ENCODE peak calls at places on chromosomes 2 and 18, in nine cellular contexts. Z is PC-9, Y is endodermal cell, K is aorta, B is Karpas-422, R is heart right ventricle, U is NT2/D1, F is transverse colon, X is MM.1S. C is an unnamed sample.

GRCh38 chr2:11022064-11022463 is 110.3 kb downstream of the KCNF1 start:
- DNase-seq in K (no peak), X (no peak), Y (peak; percentile 69), U (no peak), R (no peak), Z (no peak), B (peak; percentile 53), F (no peak), C (no peak)

GRCh38 chr2:144084114-144084661 is 435.7 kb downstream of the ZEB2 start:
- DNase-seq in K (no peak), B (no peak), U (no peak), F (no peak), Z (no peak), X (no peak), R (no peak), Y (no peak), C (peak; percentile 69)

GRCh38 chr2:18311413-18311812 is 249.0 kb downstream of the RDH14 start:
- DNase-seq in K (no peak), Y (no peak), X (no peak), B (no peak), Z (no peak), U (no peak), R (peak; percentile 6), F (no peak), C (peak; percentile 46)

GRCh38 chr2:71603311-71603794 is 150.0 kb downstream of the DYSF start:
- DNase-seq in F (peak; percentile 7), K (peak; percentile 78), U (no peak), R (no peak), B (no peak), Y (peak; percentile 41), Z (no peak), X (no peak), C (no peak)

GRCh38 chr2:191171708-191172355 is 21.0 kb upstream of the STAT4 start:
- DNase-seq in R (no peak), F (no peak), X (no peak), Y (no peak), B (no peak), Z (peak; percentile 33), K (no peak), U (no peak), C (peak; percentile 64)

GRCh38 chr2:9983413-9984216 is 32.1 kb downstream of the GRHL1 start:
- DNase-seq in B (no peak), U (no peak), Y (peak; percentile 31), R (no peak), X (no peak), K (no peak), F (no peak), Z (no peak), C (no peak)

GRCh38 chr2:146874260-146874658 is 970.6 kb upstream of the ACVR2A start:
- DNase-seq in F (no peak), K (no peak), R (no peak), X (peak; percentile 65), Y (no peak), U (no peak), B (no peak), Z (peak; percentile 67), C (peak; percentile 82)

GRCh38 chr2:223635080-223635479 is 32.9 kb upstream of the SCG2 start:
- DNase-seq in F (no peak), X (no peak), B (no peak), R (no peak), Z (no peak), Y (no peak), U (no peak), K (no peak), C (no peak)

GRCh38 chr2:12484536-12485115 is 232.1 kb upstream of the TRIB2 start:
- DNase-seq in B (no peak), K (no peak), Z (no peak), X (no peak), U (no peak), R (no peak), F (no peak), Y (no peak), C (no peak)

GRCh38 chr2:120923426-120923825 is 187.8 kb downstream of the GLI2 start:
- DNase-seq in Z (no peak), X (no peak), U (no peak), F (no peak), B (no peak), R (no peak), Y (no peak), K (no peak), C (no peak)

GRCh38 chr2:26292646-26293045 is 47.9 kb downstream of the HADHB start:
- DNase-seq in B (no peak), F (no peak), X (no peak), K (no peak), U (no peak), R (no peak), Z (peak; percentile 37), Y (no peak), C (peak; percentile 31)

GRCh38 chr2:239882335-239882734 is 142.8 kb downstream of the NDUFA10 start:
- DNase-seq in K (no peak), R (peak; percentile 41), F (peak; percentile 66), B (peak; percentile 76), X (peak; percentile 19), Y (peak; percentile 93), U (peak; percentile 56), Z (peak; percentile 60), C (no peak)

GRCh38 chr2:206915136-206915535 is 24.2 kb upstream of the CPO start:
- DNase-seq in X (no peak), R (no peak), B (no peak), U (no peak), Z (no peak), K (no peak), F (no peak), Y (no peak), C (peak; percentile 85)

GRCh38 chr18:58263055-58263732 is 219.2 kb downstream of the NEDD4L start:
- DNase-seq in Z (peak; percentile 31), X (no peak), F (no peak), K (no peak), R (no peak), U (no peak), Y (peak; percentile 50), B (no peak), C (no peak)

GRCh38 chr2:6202756-6203155 is 510.6 kb downstream of the SOX11 start:
- DNase-seq in R (no peak), Y (no peak), K (no peak), F (no peak), B (no peak), X (no peak), Z (no peak), U (no peak), C (no peak)

GRCh38 chr2:3759331-3759730 is 56.0 kb downstream of the DCDC2C start:
- DNase-seq in U (no peak), Y (no peak), F (no peak), K (no peak), R (no peak), X (no peak), B (no peak), Z (no peak), C (no peak)

DNA sequence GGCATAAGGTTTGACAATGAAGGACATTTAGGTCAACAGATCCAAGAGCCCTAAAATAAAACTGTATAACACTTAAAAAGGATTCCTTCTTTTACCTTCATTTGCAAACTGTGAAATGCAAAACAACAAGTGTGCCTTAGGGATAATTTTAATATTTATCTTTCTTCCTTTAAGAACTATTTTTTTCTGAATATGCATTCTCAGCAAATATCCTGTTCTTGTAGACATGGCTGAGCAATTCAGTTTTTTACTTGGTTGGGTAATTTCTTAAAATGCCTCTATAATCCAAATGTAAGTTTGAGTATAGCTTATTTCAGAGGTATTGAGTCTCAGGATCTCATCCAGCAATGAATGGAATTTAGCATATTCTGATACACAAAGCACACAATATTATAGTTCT is 43.0 kb upstream of the KCNJ3 start:
- DNase-seq in U (no peak), R (no peak), F (no peak), B (no peak), Y (no peak), Z (no peak), X (no peak), K (no peak), C (no peak)
- H3K9me3 ChIP-seq in U (no peaks in the 10 kb centered on the region), R (no peaks in the 10 kb centered on the region), F (no peaks in the 10 kb centered on the region), B (peaks cover 24% of the 10 kb centered on the region), Y (no peaks in the 10 kb centered on the region), Z (no peaks in the 10 kb centered on the region), X (no peaks in the 10 kb centered on the region), K (no peaks in the 10 kb centered on the region), C (no peaks in the 10 kb centered on the region)

GRCh38 chr2:162712598-162712997 is 126.0 kb downstream of the KCNH7 start:
- DNase-seq in R (no peak), Y (no peak), K (no peak), U (no peak), F (no peak), B (no peak), Z (no peak), X (no peak), C (no peak)
- H3K4me3 ChIP-seq in R (no peak overlapping the region), Y (no peak overlapping the region), K (no peak overlapping the region), U (no peak overlapping the region), F (peak overlapping the region; percentile 12), B (no peak overlapping the region), Z (no peak overlapping the region), X (no peak overlapping the region), C (no peak overlapping the region)

GRCh38 chr2:4903676-4904348 is 788.4 kb upstream of the SOX11 start:
- DNase-seq in K (no peak), Y (no peak), F (no peak), R (no peak), Z (no peak), B (no peak), X (no peak), U (no peak), C (no peak)

GRCh38 chr2:4895376-4895775 is 796.8 kb upstream of the SOX11 start:
- DNase-seq in R (no peak), U (no peak), X (no peak), Z (no peak), B (no peak), F (no peak), K (no peak), Y (no peak), C (no peak)

GRCh38 chr2:4901092-4901735 is 791.0 kb upstream of the SOX11 start:
- DNase-seq in U (no peak), Y (no peak), K (no peak), B (no peak), R (no peak), X (no peak), F (no peak), Z (no peak), C (no peak)

GRCh38 chr2:4900242-4900641 is 791.9 kb upstream of the SOX11 start:
- DNase-seq in F (no peak), R (no peak), B (no peak), Y (no peak), X (no peak), K (no peak), Z (no peak), U (no peak), C (no peak)

DNA sequence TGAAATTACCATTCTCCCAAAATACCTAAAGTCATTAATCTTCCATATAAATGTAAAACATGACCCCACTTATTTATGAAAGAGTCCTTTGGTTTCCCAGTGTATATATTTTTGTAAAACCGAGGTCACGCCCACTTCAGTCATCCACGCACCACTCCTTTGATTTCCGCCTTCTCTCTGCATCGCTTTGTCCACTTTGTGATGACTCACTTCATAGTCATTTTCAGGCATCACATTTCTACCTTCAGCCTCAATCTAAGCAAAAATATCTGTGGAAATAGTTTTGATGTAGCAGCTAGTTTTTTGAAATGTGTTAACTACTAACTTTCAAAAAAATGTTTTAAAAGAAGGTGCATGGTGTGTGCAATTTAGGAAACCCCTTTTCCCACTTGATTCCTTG is 793.5 kb upstream of the SOX11 start:
- DNase-seq in B (no peak), U (no peak), Y (no peak), R (no peak), K (no peak), Z (peak; percentile 13), F (no peak), X (no peak), C (no peak)
- H3K9me3 ChIP-seq in B (no peaks in the 10 kb centered on the region), U (no peaks in the 10 kb centered on the region), Y (no peaks in the 10 kb centered on the region), R (no peaks in the 10 kb centered on the region), K (no peaks in the 10 kb centered on the region), Z (no peaks in the 10 kb centered on the region), F (no peaks in the 10 kb centered on the region), X (no peaks in the 10 kb centered on the region), C (no peaks in the 10 kb centered on the region)

GRCh38 chr18:26545335-26545734 is 3.0 kb downstream of the KCTD1 start:
- DNase-seq in Y (no peak), Z (no peak), X (no peak), R (no peak), F (no peak), U (no peak), B (no peak), K (no peak), C (no peak)
- H3K4me3 ChIP-seq in Y (no peak overlapping the region), Z (peak overlapping the region; percentile 58), X (no peak overlapping the region), R (no peak overlapping the region), F (no peak overlapping the region), U (no peak overlapping the region), B (no peak overlapping the region), K (no peak overlapping the region), C (peak overlapping the region; percentile 27)

C was measured in MG63.